ENCODE peak calls at places on chromosomes 3 and 15, in four cellular contexts. D is HFFc6, Y is HCT116, M is RPMI7951. O is an unnamed sample.

GRCh38 chr3:12663311-12663935 is 494 bp downstream of the RAF1 start:
- DNase-seq in Y (no peak), D (no peak), M (peak), O (no peak)

GRCh38 chr15:32750981-32751380 is 33.2 kb downstream of the GREM1 start:
- DNase-seq in D (no peak), M (no peak), Y (no peak), O (no peak)

GRCh38 chr3:32447865-32448400 is 54.7 kb downstream of the CMTM6 start:
- DNase-seq in Y (no peak), D (no peak), M (no peak), O (no peak)

GRCh38 chr15:54594115-54594514 is 602.6 kb downstream of the RSL24D1 start:
- DNase-seq in M (no peak), Y (no peak), D (no peak), O (no peak)

GRCh38 chr3:189512039-189512438 is 119.2 kb upstream of the TP63 start:
- DNase-seq in D (no peak), M (no peak), Y (no peak), O (no peak)

GRCh38 chr3:171867976-171868375 is 24.8 kb downstream of the TMEM212 start:
- DNase-seq in Y (peak), M (peak), D (no peak), O (no peak)

GRCh38 chr15:69753867-69754266 is 301.2 kb downstream of the RPLP1 start:
- DNase-seq in D (no peak), M (no peak), Y (no peak), O (no peak)

GRCh38 chr3:136994772-136995516 is 37.2 kb downstream of the IL20RB start:
- DNase-seq in D (peak), M (peak), Y (no peak), O (no peak)

GRCh38 chr3:128786434-128787020 is 60.5 kb downstream of the RAB7A start:
- DNase-seq in Y (no peak), D (peak), M (peak), O (no peak)

GRCh38 chr3:46987485-46988401 is 8.3 kb downstream of the NBEAL2 start:
- DNase-seq in M (peak), Y (no peak), D (no peak), O (peak)

GRCh38 chr15:64349375-64349774 is 6.6 kb downstream of the CSNK1G1 start:
- DNase-seq in M (peak), D (no peak), Y (no peak), O (no peak)

GRCh38 chr3:97821413-97821809 is 400 bp upstream of the CRYBG3 start:
- DNase-seq in D (peak), Y (no peak), M (no peak), O (no peak)

GRCh38 chr3:69566256-69566655 is 173.0 kb upstream of the MITF start:
- DNase-seq in M (no peak), Y (no peak), D (no peak), O (no peak)

O was measured in GM06990.